ENCODE peak calls at places on chromosome 6, in seven cellular contexts. One of them, this sample, is unnamed.

GRCh38 chr6:138798028-138798427 is 2.1 kb downstream of the ECT2L start:
- DNase-seq in breast epithelium: no peak
- DNase-seq in GM13977: no peak
- DNase-seq in BE2C: no peak
- DNase-seq in fibroblast of the aortic adventitia: no peak
- DNase-seq in CD14-positive monocyte: no peak
- DNase-seq in mucosa of descending colon: no peak
- DNase-seq in this sample: no peak

GRCh38 chr6:166415306-166415705 is 32.6 kb upstream of the MPC1 start:
- DNase-seq in mucosa of descending colon: no peak
- DNase-seq in GM13977: no peak
- DNase-seq in CD14-positive monocyte: no peak
- DNase-seq in breast epithelium: no peak
- DNase-seq in fibroblast of the aortic adventitia: no peak
- DNase-seq in BE2C: no peak
- DNase-seq in this sample: no peak

GRCh38 chr6:161031721-161032495 is 40.3 kb downstream of the MAP3K4 start:
- DNase-seq in fibroblast of the aortic adventitia: peak; percentile 51
- DNase-seq in GM13977: no peak
- DNase-seq in CD14-positive monocyte: no peak
- DNase-seq in BE2C: no peak
- DNase-seq in mucosa of descending colon: no peak
- DNase-seq in breast epithelium: no peak
- DNase-seq in this sample: no peak

GRCh38 chr6:150687508-150687907 is 87.8 kb downstream of the PLEKHG1 start:
- DNase-seq in mucosa of descending colon: no peak
- DNase-seq in CD14-positive monocyte: no peak
- DNase-seq in fibroblast of the aortic adventitia: peak; percentile 49
- DNase-seq in breast epithelium: no peak
- DNase-seq in BE2C: no peak
- DNase-seq in GM13977: no peak
- DNase-seq in this sample: no peak

GRCh38 chr6:28413681-28414080 is 14.1 kb upstream of the ZSCAN12 start:
- DNase-seq in CD14-positive monocyte: no peak
- DNase-seq in GM13977: no peak
- DNase-seq in breast epithelium: no peak
- DNase-seq in mucosa of descending colon: no peak
- DNase-seq in BE2C: no peak
- DNase-seq in fibroblast of the aortic adventitia: no peak
- DNase-seq in this sample: no peak

GRCh38 chr6:2441881-2442475 is 196.6 kb upstream of the GMDS start:
- DNase-seq in CD14-positive monocyte: no peak
- DNase-seq in breast epithelium: no peak
- DNase-seq in fibroblast of the aortic adventitia: no peak
- DNase-seq in BE2C: no peak
- DNase-seq in mucosa of descending colon: no peak
- DNase-seq in GM13977: no peak
- DNase-seq in this sample: no peak

GRCh38 chr6:78868124-78868523 is 773 bp downstream of the IRAK1BP1 start:
- DNase-seq in breast epithelium: no peak
- DNase-seq in GM13977: no peak
- DNase-seq in mucosa of descending colon: no peak
- DNase-seq in CD14-positive monocyte: no peak
- DNase-seq in fibroblast of the aortic adventitia: peak; percentile 10
- DNase-seq in BE2C: no peak
- DNase-seq in this sample: no peak

GRCh38 chr6:107531868-107532267 is 42.0 kb downstream of the SOBP start:
- DNase-seq in GM13977: no peak
- DNase-seq in fibroblast of the aortic adventitia: no peak
- DNase-seq in mucosa of descending colon: no peak
- DNase-seq in BE2C: peak; percentile 19
- DNase-seq in CD14-positive monocyte: no peak
- DNase-seq in breast epithelium: no peak
- DNase-seq in this sample: no peak

GRCh38 chr6:130869681-130870080 is 42.5 kb downstream of the SMLR1 start:
- DNase-seq in fibroblast of the aortic adventitia: no peak
- DNase-seq in BE2C: no peak
- DNase-seq in mucosa of descending colon: no peak
- DNase-seq in breast epithelium: no peak
- DNase-seq in GM13977: no peak
- DNase-seq in CD14-positive monocyte: no peak
- DNase-seq in this sample: no peak

GRCh38 chr6:10403385-10404106 is 11.3 kb downstream of the TFAP2A start:
- DNase-seq in breast epithelium: no peak
- DNase-seq in CD14-positive monocyte: no peak
- DNase-seq in GM13977: no peak
- DNase-seq in BE2C: no peak
- DNase-seq in mucosa of descending colon: no peak
- DNase-seq in fibroblast of the aortic adventitia: peak; percentile 92
- DNase-seq in this sample: no peak

GRCh38 chr6:144613859-144614258 is 328.7 kb downstream of the UTRN start:
- DNase-seq in GM13977: no peak
- DNase-seq in breast epithelium: no peak
- DNase-seq in CD14-positive monocyte: no peak
- DNase-seq in BE2C: no peak
- DNase-seq in fibroblast of the aortic adventitia: no peak
- DNase-seq in mucosa of descending colon: no peak
- DNase-seq in this sample: no peak

GRCh38 chr6:105449756-105450390 is 47.0 kb upstream of the PREP start:
- DNase-seq in CD14-positive monocyte: no peak
- DNase-seq in GM13977: no peak
- DNase-seq in breast epithelium: no peak
- DNase-seq in BE2C: no peak
- DNase-seq in fibroblast of the aortic adventitia: no peak
- DNase-seq in mucosa of descending colon: no peak
- DNase-seq in this sample: no peak

GRCh38 chr6:5517781-5518180 is 256.5 kb downstream of the FARS2 start:
- DNase-seq in GM13977: peak; percentile 38
- DNase-seq in fibroblast of the aortic adventitia: no peak
- DNase-seq in breast epithelium: no peak
- DNase-seq in BE2C: no peak
- DNase-seq in mucosa of descending colon: no peak
- DNase-seq in CD14-positive monocyte: no peak
- DNase-seq in this sample: peak; percentile 36

GRCh38 chr6:157337766-157338165 is 14.4 kb upstream of the TMEM242 start:
- DNase-seq in breast epithelium: no peak
- DNase-seq in CD14-positive monocyte: no peak
- DNase-seq in GM13977: no peak
- DNase-seq in mucosa of descending colon: no peak
- DNase-seq in BE2C: no peak
- DNase-seq in fibroblast of the aortic adventitia: no peak
- DNase-seq in this sample: no peak

GRCh38 chr6:157333956-157334355 is 10.6 kb upstream of the TMEM242 start:
- DNase-seq in fibroblast of the aortic adventitia: no peak
- DNase-seq in mucosa of descending colon: no peak
- DNase-seq in breast epithelium: no peak
- DNase-seq in GM13977: no peak
- DNase-seq in CD14-positive monocyte: no peak
- DNase-seq in BE2C: no peak
- DNase-seq in this sample: no peak

GRCh38 chr6:157335829-157336228 is 12.5 kb upstream of the TMEM242 start:
- DNase-seq in fibroblast of the aortic adventitia: no peak
- DNase-seq in CD14-positive monocyte: no peak
- DNase-seq in breast epithelium: no peak
- DNase-seq in mucosa of descending colon: no peak
- DNase-seq in GM13977: no peak
- DNase-seq in BE2C: no peak
- DNase-seq in this sample: no peak

GRCh38 chr6:157343732-157344131 is 20.4 kb upstream of the TMEM242 start:
- DNase-seq in GM13977: no peak
- DNase-seq in fibroblast of the aortic adventitia: no peak
- DNase-seq in breast epithelium: no peak
- DNase-seq in mucosa of descending colon: no peak
- DNase-seq in BE2C: no peak
- DNase-seq in CD14-positive monocyte: no peak
- DNase-seq in this sample: no peak

GRCh38 chr6:157339432-157339831 is 16.1 kb upstream of the TMEM242 start:
- DNase-seq in mucosa of descending colon: no peak
- DNase-seq in breast epithelium: no peak
- DNase-seq in GM13977: no peak
- DNase-seq in BE2C: no peak
- DNase-seq in fibroblast of the aortic adventitia: no peak
- DNase-seq in CD14-positive monocyte: no peak
- DNase-seq in this sample: no peak
- TF ChIP-seq CTCF in mucosa of descending colon: no peak
- TF ChIP-seq CTCF in breast epithelium: no peak
- TF ChIP-seq CTCF in GM13977: peak; percentile 40
- TF ChIP-seq CTCF in BE2C: peak; percentile 38
- TF ChIP-seq CTCF in fibroblast of the aortic adventitia: no peak
- TF ChIP-seq CTCF in CD14-positive monocyte: no peak
- TF ChIP-seq CTCF in this sample: no peak

GRCh38 chr6:13846841-13847240 is 32.5 kb upstream of the MCUR1 start:
- DNase-seq in fibroblast of the aortic adventitia: no peak
- DNase-seq in breast epithelium: no peak
- DNase-seq in mucosa of descending colon: no peak
- DNase-seq in GM13977: no peak
- DNase-seq in CD14-positive monocyte: no peak
- DNase-seq in BE2C: peak; percentile 21
- DNase-seq in this sample: no peak
- TF ChIP-seq CTCF in fibroblast of the aortic adventitia: no peak
- TF ChIP-seq CTCF in breast epithelium: no peak
- TF ChIP-seq CTCF in mucosa of descending colon: no peak
- TF ChIP-seq CTCF in GM13977: no peak
- TF ChIP-seq CTCF in CD14-positive monocyte: no peak
- TF ChIP-seq CTCF in BE2C: peak; percentile 29
- TF ChIP-seq CTCF in this sample: no peak

GRCh38 chr6:18680842-18681241 is 293.7 kb downstream of the RNF144B start:
- DNase-seq in breast epithelium: no peak
- DNase-seq in BE2C: no peak
- DNase-seq in fibroblast of the aortic adventitia: no peak
- DNase-seq in mucosa of descending colon: no peak
- DNase-seq in GM13977: no peak
- DNase-seq in CD14-positive monocyte: no peak
- DNase-seq in this sample: no peak
- TF ChIP-seq CTCF in breast epithelium: no peak
- TF ChIP-seq CTCF in BE2C: no peak
- TF ChIP-seq CTCF in fibroblast of the aortic adventitia: no peak
- TF ChIP-seq CTCF in mucosa of descending colon: no peak
- TF ChIP-seq CTCF in GM13977: no peak
- TF ChIP-seq CTCF in CD14-positive monocyte: no peak
- TF ChIP-seq CTCF in this sample: no peak

DNA sequence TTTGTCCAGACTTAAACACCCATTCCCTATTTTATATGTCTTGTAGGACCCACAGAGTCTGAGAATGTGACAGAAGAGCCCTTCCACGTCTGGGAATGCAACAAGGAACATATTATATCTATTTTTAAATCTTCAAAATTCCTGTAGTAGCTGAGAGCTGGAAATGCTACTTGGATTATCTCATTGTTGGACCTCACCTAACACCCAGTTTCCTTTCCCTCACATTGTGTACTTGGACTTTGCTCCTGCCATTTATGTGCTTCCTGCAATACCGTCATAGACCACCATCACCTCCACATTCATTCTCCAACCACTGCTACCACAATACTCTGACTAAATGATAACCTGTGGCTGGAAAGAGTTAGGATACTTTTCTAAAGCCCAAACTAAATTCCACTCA is 335.4 kb downstream of the COL12A1 start:
- DNase-seq in fibroblast of the aortic adventitia: no peak
- DNase-seq in GM13977: no peak
- DNase-seq in mucosa of descending colon: no peak
- DNase-seq in breast epithelium: no peak
- DNase-seq in CD14-positive monocyte: no peak
- DNase-seq in BE2C: no peak
- DNase-seq in this sample: no peak
- TF ChIP-seq CTCF in fibroblast of the aortic adventitia: peak; percentile 31
- TF ChIP-seq CTCF in GM13977: no peak
- TF ChIP-seq CTCF in mucosa of descending colon: peak; percentile 12
- TF ChIP-seq CTCF in breast epithelium: no peak
- TF ChIP-seq CTCF in CD14-positive monocyte: no peak
- TF ChIP-seq CTCF in BE2C: no peak
- TF ChIP-seq CTCF in this sample: no peak

DNA sequence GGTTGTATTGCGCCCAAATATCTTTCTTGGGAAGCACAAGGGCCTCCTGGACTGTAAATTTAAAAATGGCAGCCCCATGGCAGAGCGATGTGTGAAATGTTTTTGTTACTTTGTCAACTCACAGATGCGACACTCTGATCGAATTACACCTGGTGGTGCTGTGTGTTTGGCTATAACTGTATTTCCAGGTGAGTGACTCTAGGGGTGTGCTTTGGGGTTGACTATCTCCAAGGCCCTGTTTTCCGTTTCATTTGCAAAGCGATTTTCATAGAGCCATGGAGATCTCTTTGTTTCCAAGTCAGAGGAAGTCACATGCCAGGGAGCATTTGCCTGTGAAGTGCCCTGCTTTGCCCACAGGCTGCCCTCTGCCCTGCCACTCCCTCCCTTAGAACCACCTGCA is 93.5 kb downstream of the CDC5L start:
- DNase-seq in BE2C: no peak
- DNase-seq in fibroblast of the aortic adventitia: no peak
- DNase-seq in breast epithelium: no peak
- DNase-seq in mucosa of descending colon: no peak
- DNase-seq in CD14-positive monocyte: no peak
- DNase-seq in GM13977: no peak
- DNase-seq in this sample: no peak
- TF ChIP-seq CTCF in BE2C: no peak
- TF ChIP-seq CTCF in fibroblast of the aortic adventitia: no peak
- TF ChIP-seq CTCF in breast epithelium: no peak
- TF ChIP-seq CTCF in mucosa of descending colon: no peak
- TF ChIP-seq CTCF in CD14-positive monocyte: no peak
- TF ChIP-seq CTCF in GM13977: no peak
- TF ChIP-seq CTCF in this sample: no peak

DNA sequence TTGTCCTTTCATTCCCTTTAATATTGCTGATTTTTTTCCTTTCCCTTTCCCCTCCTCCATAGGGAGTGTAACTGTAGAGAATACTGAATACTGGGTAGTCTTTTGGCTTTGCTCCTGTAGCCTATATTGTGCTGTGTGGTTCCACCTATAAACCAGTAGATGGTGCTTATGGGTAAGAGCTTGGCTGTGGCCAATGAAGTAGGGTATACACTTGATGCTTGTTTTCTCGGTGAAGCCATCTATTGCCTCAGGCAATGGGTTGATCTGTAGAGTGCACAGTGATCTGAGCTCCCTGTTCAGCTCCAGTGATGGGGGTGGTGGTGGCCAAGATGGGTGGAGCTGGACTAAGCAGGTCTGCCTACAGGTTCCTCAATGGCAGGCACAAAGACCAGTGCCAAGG is 203.3 kb upstream of the IMPG1 start:
- DNase-seq in CD14-positive monocyte: no peak
- DNase-seq in breast epithelium: no peak
- DNase-seq in fibroblast of the aortic adventitia: no peak
- DNase-seq in GM13977: no peak
- DNase-seq in mucosa of descending colon: no peak
- DNase-seq in BE2C: no peak
- DNase-seq in this sample: no peak
- TF ChIP-seq CTCF in CD14-positive monocyte: no peak
- TF ChIP-seq CTCF in breast epithelium: no peak
- TF ChIP-seq CTCF in fibroblast of the aortic adventitia: no peak
- TF ChIP-seq CTCF in GM13977: no peak
- TF ChIP-seq CTCF in mucosa of descending colon: no peak
- TF ChIP-seq CTCF in BE2C: peak; percentile 39
- TF ChIP-seq CTCF in this sample: no peak

DNA sequence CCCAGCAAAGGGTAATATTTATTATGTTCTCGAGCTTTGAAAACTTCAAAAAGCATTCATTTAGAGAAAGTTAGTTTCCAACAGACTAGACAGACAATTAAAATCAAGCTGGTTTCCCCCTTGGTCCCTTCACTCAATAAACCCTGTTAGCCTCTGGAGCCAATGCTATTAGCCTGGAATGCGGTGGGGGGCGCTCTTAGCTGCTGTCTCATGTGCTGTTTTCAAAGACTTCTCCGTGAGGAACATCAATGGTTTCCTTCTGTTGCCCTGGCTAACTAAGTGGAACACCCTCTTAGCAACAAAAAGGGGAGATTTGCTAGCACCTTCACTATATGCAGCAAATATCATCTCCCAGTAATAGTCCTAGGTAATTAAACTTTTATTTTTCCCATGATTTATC is 86.4 kb downstream of the LY86 start:
- DNase-seq in GM13977: no peak
- DNase-seq in BE2C: no peak
- DNase-seq in mucosa of descending colon: no peak
- DNase-seq in breast epithelium: no peak
- DNase-seq in fibroblast of the aortic adventitia: no peak
- DNase-seq in CD14-positive monocyte: no peak
- DNase-seq in this sample: no peak
- TF ChIP-seq CTCF in GM13977: peak; percentile 4
- TF ChIP-seq CTCF in BE2C: peak; percentile 37
- TF ChIP-seq CTCF in mucosa of descending colon: no peak
- TF ChIP-seq CTCF in breast epithelium: no peak
- TF ChIP-seq CTCF in fibroblast of the aortic adventitia: peak; percentile 39
- TF ChIP-seq CTCF in CD14-positive monocyte: no peak
- TF ChIP-seq CTCF in this sample: no peak

This sample was measured in natural killer cell.